ENCODE peak calls at places on chromosomes 2 and 18, in nine cellular contexts. One of them, this sample, is unnamed.

GRCh38 chr2:190129421-190130199 is 67.1 kb upstream of the MSTN start:
- DNase-seq in GM23248: no peak
- DNase-seq in colonic mucosa: no peak
- DNase-seq in adipocyte: no peak
- DNase-seq in HCT116: no peak
- DNase-seq in A549: no peak
- DNase-seq in hepatocyte: no peak
- DNase-seq in fibroblast of lung: no peak
- DNase-seq in stomach: no peak
- DNase-seq in this sample: no peak

GRCh38 chr18:9924371-9924943 is 10.6 kb downstream of the VAPA start:
- DNase-seq in colonic mucosa: no peak
- DNase-seq in stomach: no peak
- DNase-seq in adipocyte: no peak
- DNase-seq in HCT116: no peak
- DNase-seq in GM23248: no peak
- DNase-seq in fibroblast of lung: no peak
- DNase-seq in hepatocyte: no peak
- DNase-seq in A549: no peak
- DNase-seq in this sample: no peak

GRCh38 chr2:62145478-62146100 is 50.3 kb upstream of the B3GNT2 start:
- DNase-seq in HCT116: no peak
- DNase-seq in colonic mucosa: no peak
- DNase-seq in adipocyte: no peak
- DNase-seq in GM23248: no peak
- DNase-seq in stomach: no peak
- DNase-seq in A549: no peak
- DNase-seq in hepatocyte: no peak
- DNase-seq in fibroblast of lung: no peak
- DNase-seq in this sample: no peak

GRCh38 chr2:129374452-129374851 is 605.0 kb upstream of the RAB6C start:
- DNase-seq in adipocyte: no peak
- DNase-seq in hepatocyte: no peak
- DNase-seq in colonic mucosa: no peak
- DNase-seq in A549: no peak
- DNase-seq in HCT116: no peak
- DNase-seq in stomach: no peak
- DNase-seq in fibroblast of lung: no peak
- DNase-seq in GM23248: no peak
- DNase-seq in this sample: no peak

GRCh38 chr2:213021971-213022899 is 129.2 kb downstream of the IKZF2 start:
- DNase-seq in HCT116: no peak
- DNase-seq in hepatocyte: no peak
- DNase-seq in colonic mucosa: no peak
- DNase-seq in A549: no peak
- DNase-seq in adipocyte: peak; percentile 56
- DNase-seq in stomach: no peak
- DNase-seq in GM23248: peak; percentile 80
- DNase-seq in fibroblast of lung: peak; percentile 45
- DNase-seq in this sample: no peak

GRCh38 chr2:27255187-27255586 is 7.7 kb downstream of the SLC30A3 start:
- DNase-seq in fibroblast of lung: no peak
- DNase-seq in colonic mucosa: no peak
- DNase-seq in hepatocyte: no peak
- DNase-seq in adipocyte: no peak
- DNase-seq in A549: no peak
- DNase-seq in stomach: no peak
- DNase-seq in GM23248: no peak
- DNase-seq in HCT116: no peak
- DNase-seq in this sample: peak; percentile 81

GRCh38 chr18:8750954-8751415 is 45.6 kb downstream of the MTCL1 start:
- DNase-seq in GM23248: peak; percentile 92
- DNase-seq in adipocyte: peak; percentile 90
- DNase-seq in colonic mucosa: no peak
- DNase-seq in fibroblast of lung: peak; percentile 96
- DNase-seq in A549: no peak
- DNase-seq in hepatocyte: peak; percentile 60
- DNase-seq in stomach: no peak
- DNase-seq in HCT116: no peak
- DNase-seq in this sample: peak; percentile 23

GRCh38 chr2:196914867-196915465 is 11.5 kb downstream of the PGAP1 start:
- DNase-seq in A549: no peak
- DNase-seq in HCT116: no peak
- DNase-seq in colonic mucosa: no peak
- DNase-seq in fibroblast of lung: no peak
- DNase-seq in hepatocyte: no peak
- DNase-seq in GM23248: no peak
- DNase-seq in stomach: no peak
- DNase-seq in adipocyte: no peak
- DNase-seq in this sample: no peak

GRCh38 chr2:44101246-44101645 is 67.4 kb upstream of the PPM1B start:
- DNase-seq in fibroblast of lung: no peak
- DNase-seq in GM23248: no peak
- DNase-seq in stomach: no peak
- DNase-seq in HCT116: no peak
- DNase-seq in A549: no peak
- DNase-seq in colonic mucosa: no peak
- DNase-seq in adipocyte: no peak
- DNase-seq in hepatocyte: no peak
- DNase-seq in this sample: no peak

GRCh38 chr18:79384834-79385233 is 10.9 kb upstream of the NFATC1 start:
- DNase-seq in A549: no peak
- DNase-seq in colonic mucosa: no peak
- DNase-seq in stomach: no peak
- DNase-seq in hepatocyte: no peak
- DNase-seq in GM23248: no peak
- DNase-seq in HCT116: no peak
- DNase-seq in fibroblast of lung: no peak
- DNase-seq in adipocyte: no peak
- DNase-seq in this sample: no peak

GRCh38 chr18:49456794-49457193 is 3.7 kb downstream of the DYM start:
- DNase-seq in A549: no peak
- DNase-seq in hepatocyte: no peak
- DNase-seq in HCT116: no peak
- DNase-seq in colonic mucosa: no peak
- DNase-seq in stomach: no peak
- DNase-seq in fibroblast of lung: no peak
- DNase-seq in GM23248: peak; percentile 38
- DNase-seq in adipocyte: peak; percentile 20
- DNase-seq in this sample: no peak

GRCh38 chr2:42493468-42493884 is 306 bp downstream of the KCNG3 start:
- DNase-seq in GM23248: no peak
- DNase-seq in fibroblast of lung: no peak
- DNase-seq in stomach: no peak
- DNase-seq in hepatocyte: no peak
- DNase-seq in colonic mucosa: no peak
- DNase-seq in A549: no peak
- DNase-seq in adipocyte: no peak
- DNase-seq in HCT116: no peak
- DNase-seq in this sample: no peak

GRCh38 chr2:9002637-9003365 is 683 bp downstream of the MBOAT2 start:
- DNase-seq in A549: no peak
- DNase-seq in hepatocyte: peak; percentile 21
- DNase-seq in GM23248: peak; percentile 48
- DNase-seq in adipocyte: peak; percentile 61
- DNase-seq in HCT116: no peak
- DNase-seq in stomach: no peak
- DNase-seq in fibroblast of lung: peak; percentile 34
- DNase-seq in colonic mucosa: peak; percentile 45
- DNase-seq in this sample: peak; percentile 38

GRCh38 chr2:160501370-160501769 is 7.8 kb upstream of the RBMS1 start:
- DNase-seq in fibroblast of lung: no peak
- DNase-seq in HCT116: no peak
- DNase-seq in colonic mucosa: no peak
- DNase-seq in A549: no peak
- DNase-seq in hepatocyte: no peak
- DNase-seq in GM23248: no peak
- DNase-seq in stomach: no peak
- DNase-seq in adipocyte: no peak
- DNase-seq in this sample: no peak

GRCh38 chr2:47041065-47041464 is 114.0 kb downstream of the STPG4 start:
- DNase-seq in hepatocyte: peak; percentile 35
- DNase-seq in HCT116: no peak
- DNase-seq in colonic mucosa: no peak
- DNase-seq in adipocyte: no peak
- DNase-seq in stomach: no peak
- DNase-seq in A549: no peak
- DNase-seq in GM23248: no peak
- DNase-seq in fibroblast of lung: no peak
- DNase-seq in this sample: peak; percentile 89

GRCh38 chr18:22309191-22309590 is 108.5 kb downstream of the CTAGE1 start:
- DNase-seq in adipocyte: peak; percentile 46
- DNase-seq in fibroblast of lung: peak; percentile 47
- DNase-seq in stomach: no peak
- DNase-seq in HCT116: no peak
- DNase-seq in colonic mucosa: no peak
- DNase-seq in GM23248: peak; percentile 89
- DNase-seq in A549: no peak
- DNase-seq in hepatocyte: peak; percentile 18
- DNase-seq in this sample: no peak

DNA sequence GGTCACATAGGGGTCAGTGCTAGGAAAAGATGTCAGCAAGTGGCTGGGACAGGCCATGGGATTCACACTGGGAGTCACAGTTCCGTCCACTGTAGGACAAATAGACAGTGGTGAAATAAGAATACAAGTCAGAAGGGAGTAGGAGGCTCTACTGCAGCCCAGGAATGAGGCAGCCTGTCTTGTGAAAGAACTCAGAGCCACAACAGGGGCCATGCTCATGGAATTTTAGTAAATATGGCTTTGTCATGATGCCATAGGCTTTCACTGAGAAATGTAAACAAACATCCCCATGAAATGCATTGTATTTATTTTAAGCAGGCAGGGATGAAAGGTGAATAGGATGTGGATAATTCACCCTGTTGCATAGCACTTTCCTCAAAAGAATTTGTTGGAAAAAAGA is 504.3 kb downstream of the SOX11 start:
- DNase-seq in stomach: no peak
- DNase-seq in fibroblast of lung: peak; percentile 8
- DNase-seq in GM23248: no peak
- DNase-seq in adipocyte: no peak
- DNase-seq in HCT116: no peak
- DNase-seq in hepatocyte: no peak
- DNase-seq in A549: no peak
- DNase-seq in colonic mucosa: no peak
- DNase-seq in this sample: no peak
- H3K9me3 ChIP-seq in stomach: no peaks in the 10 kb centered on the region
- H3K9me3 ChIP-seq in fibroblast of lung: no peaks in the 10 kb centered on the region
- H3K9me3 ChIP-seq in GM23248: no peaks in the 10 kb centered on the region
- H3K9me3 ChIP-seq in adipocyte: no peaks in the 10 kb centered on the region
- H3K9me3 ChIP-seq in HCT116: peaks cover 11% of the 10 kb centered on the region
- H3K9me3 ChIP-seq in hepatocyte: no peaks in the 10 kb centered on the region
- H3K9me3 ChIP-seq in A549: peaks cover 3% of the 10 kb centered on the region
- H3K9me3 ChIP-seq in colonic mucosa: no peaks in the 10 kb centered on the region
- H3K9me3 ChIP-seq in this sample: no peaks in the 10 kb centered on the region

GRCh38 chr2:2769481-2770431 is 438.7 kb upstream of the MYT1L start:
- DNase-seq in fibroblast of lung: no peak
- DNase-seq in adipocyte: no peak
- DNase-seq in stomach: no peak
- DNase-seq in GM23248: no peak
- DNase-seq in HCT116: no peak
- DNase-seq in colonic mucosa: peak; percentile 28
- DNase-seq in A549: no peak
- DNase-seq in hepatocyte: no peak
- DNase-seq in this sample: peak; percentile 58
- H3K9me3 ChIP-seq in fibroblast of lung: no peaks in the 10 kb centered on the region
- H3K9me3 ChIP-seq in adipocyte: no peaks in the 10 kb centered on the region
- H3K9me3 ChIP-seq in stomach: no peaks in the 10 kb centered on the region
- H3K9me3 ChIP-seq in GM23248: no peaks in the 10 kb centered on the region
- H3K9me3 ChIP-seq in HCT116: no peaks in the 10 kb centered on the region
- H3K9me3 ChIP-seq in colonic mucosa: no peaks in the 10 kb centered on the region
- H3K9me3 ChIP-seq in A549: no peaks in the 10 kb centered on the region
- H3K9me3 ChIP-seq in hepatocyte: no peaks in the 10 kb centered on the region
- H3K9me3 ChIP-seq in this sample: no peaks in the 10 kb centered on the region

DNA sequence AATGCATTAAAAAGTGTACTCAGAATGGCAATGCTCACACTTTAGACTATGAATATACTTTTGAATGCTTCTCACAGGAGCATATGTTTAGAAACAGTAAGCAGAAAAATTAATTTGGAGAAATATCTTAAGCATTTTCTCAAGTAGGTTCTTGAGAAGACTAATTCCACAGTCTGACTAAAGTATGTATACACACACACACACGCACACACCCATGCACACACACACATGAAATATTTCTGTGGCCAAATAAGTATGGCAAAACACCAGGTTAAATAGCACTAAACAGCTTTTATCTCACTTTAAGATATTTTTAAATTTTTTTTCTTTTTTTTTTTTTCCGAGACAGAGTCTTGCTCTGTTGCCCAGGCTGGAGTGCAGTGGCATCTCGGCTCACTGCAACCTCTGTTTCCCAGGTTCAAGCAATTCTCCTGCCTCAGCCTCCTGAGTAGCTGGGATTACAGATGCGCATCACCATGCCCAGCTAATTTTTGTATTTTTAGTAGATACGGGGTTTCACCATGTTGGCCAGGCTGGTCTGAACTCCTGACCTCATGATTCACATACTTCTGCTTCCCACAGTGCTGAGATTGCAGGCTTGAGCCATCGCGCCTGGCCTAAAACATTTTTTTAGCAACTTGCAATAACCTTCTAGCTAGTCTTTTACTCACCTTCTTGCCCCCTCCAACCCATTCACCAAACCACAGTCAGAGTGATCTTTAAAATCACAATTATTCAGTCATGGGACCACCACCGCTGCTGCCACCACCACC is 67.5 kb upstream of the SCG2 start:
- DNase-seq in GM23248: peak; percentile 54
- DNase-seq in A549: no peak
- DNase-seq in adipocyte: peak; percentile 30
- DNase-seq in colonic mucosa: no peak
- DNase-seq in stomach: no peak
- DNase-seq in fibroblast of lung: peak; percentile 55
- DNase-seq in hepatocyte: no peak
- DNase-seq in HCT116: no peak
- DNase-seq in this sample: no peak
- H3K9me3 ChIP-seq in GM23248: no peaks in the 10 kb centered on the region
- H3K9me3 ChIP-seq in A549: no peaks in the 10 kb centered on the region
- H3K9me3 ChIP-seq in adipocyte: no peaks in the 10 kb centered on the region
- H3K9me3 ChIP-seq in colonic mucosa: no peaks in the 10 kb centered on the region
- H3K9me3 ChIP-seq in stomach: no peaks in the 10 kb centered on the region
- H3K9me3 ChIP-seq in fibroblast of lung: no peaks in the 10 kb centered on the region
- H3K9me3 ChIP-seq in hepatocyte: no peaks in the 10 kb centered on the region
- H3K9me3 ChIP-seq in HCT116: no peaks in the 10 kb centered on the region
- H3K9me3 ChIP-seq in this sample: no peaks in the 10 kb centered on the region

GRCh38 chr18:56189615-56190014 is 448.8 kb downstream of the TXNL1 start:
- DNase-seq in colonic mucosa: no peak
- DNase-seq in fibroblast of lung: no peak
- DNase-seq in stomach: no peak
- DNase-seq in adipocyte: no peak
- DNase-seq in A549: no peak
- DNase-seq in GM23248: no peak
- DNase-seq in HCT116: no peak
- DNase-seq in hepatocyte: no peak
- DNase-seq in this sample: no peak

GRCh38 chr18:56188521-56188920 is 449.9 kb downstream of the TXNL1 start:
- DNase-seq in colonic mucosa: no peak
- DNase-seq in adipocyte: no peak
- DNase-seq in HCT116: no peak
- DNase-seq in GM23248: no peak
- DNase-seq in stomach: no peak
- DNase-seq in hepatocyte: no peak
- DNase-seq in A549: no peak
- DNase-seq in fibroblast of lung: no peak
- DNase-seq in this sample: no peak

GRCh38 chr18:56186319-56186718 is 452.1 kb downstream of the TXNL1 start:
- DNase-seq in hepatocyte: no peak
- DNase-seq in stomach: no peak
- DNase-seq in colonic mucosa: no peak
- DNase-seq in adipocyte: no peak
- DNase-seq in A549: no peak
- DNase-seq in GM23248: no peak
- DNase-seq in fibroblast of lung: no peak
- DNase-seq in HCT116: no peak
- DNase-seq in this sample: no peak

GRCh38 chr18:56185126-56185525 is 453.3 kb downstream of the TXNL1 start:
- DNase-seq in GM23248: no peak
- DNase-seq in hepatocyte: no peak
- DNase-seq in A549: no peak
- DNase-seq in fibroblast of lung: no peak
- DNase-seq in colonic mucosa: no peak
- DNase-seq in stomach: no peak
- DNase-seq in HCT116: no peak
- DNase-seq in adipocyte: no peak
- DNase-seq in this sample: no peak
- H3K9me3 ChIP-seq in GM23248: no peaks in the 10 kb centered on the region
- H3K9me3 ChIP-seq in hepatocyte: no peaks in the 10 kb centered on the region
- H3K9me3 ChIP-seq in A549: no peaks in the 10 kb centered on the region
- H3K9me3 ChIP-seq in fibroblast of lung: no peaks in the 10 kb centered on the region
- H3K9me3 ChIP-seq in colonic mucosa: no peaks in the 10 kb centered on the region
- H3K9me3 ChIP-seq in stomach: no peaks in the 10 kb centered on the region
- H3K9me3 ChIP-seq in HCT116: peaks cover 5% of the 10 kb centered on the region
- H3K9me3 ChIP-seq in adipocyte: no peaks in the 10 kb centered on the region
- H3K9me3 ChIP-seq in this sample: no peaks in the 10 kb centered on the region